ENCODE peak calls at places on chromosomes 7 and 10, in five cellular contexts. X, Y, I, G and U are unnamed samples.

GRCh38 chr10:11638055-11638698 is 26.7 kb upstream of the USP6NL start:
- DNase-seq in X (no peak), Y (no peak), I (no peak), G (no peak), U (no peak)

GRCh38 chr10:73837072-73837471 is 25.7 kb upstream of the NDST2 start:
- DNase-seq in X (no peak), Y (no peak), I (no peak), G (peak; percentile 83), U (peak; percentile 76)

GRCh38 chr7:45921699-45922519 is 837 bp upstream of the IGFBP3 start:
- DNase-seq in X (peak; percentile 73), Y (peak; percentile 81), I (peak; percentile 44), G (peak; percentile 78), U (peak; percentile 86)

GRCh38 chr7:127891144-127891543 is 140.1 kb downstream of the LRRC4 start:
- DNase-seq in X (no peak), Y (no peak), I (no peak), G (no peak), U (no peak)

GRCh38 chr10:45302573-45302972 is 12.8 kb downstream of the OR13A1 start:
- DNase-seq in X (no peak), Y (no peak), I (no peak), G (no peak), U (no peak)

GRCh38 chr10:62620491-62620890 is 184.0 kb upstream of the ADO start:
- DNase-seq in X (no peak), Y (no peak), I (no peak), G (no peak), U (no peak)

GRCh38 chr7:99619571-99620130 is 2.9 kb downstream of the ZSCAN25 start:
- DNase-seq in X (no peak), Y (no peak), I (no peak), G (no peak), U (no peak)

GRCh38 chr7:77765906-77766800 is 32.1 kb downstream of the TMEM60 start:
- DNase-seq in X (no peak), Y (no peak), I (no peak), G (no peak), U (no peak)

GRCh38 chr10:125095228-125095627 is 65.1 kb downstream of the CTBP2 start:
- DNase-seq in X (no peak), Y (no peak), I (no peak), G (no peak), U (no peak)

GRCh38 chr10:17564911-17565310 is 52.3 kb downstream of the HACD1 start:
- DNase-seq in X (no peak), Y (no peak), I (no peak), G (no peak), U (no peak)

GRCh38 chr10:114511875-114512274 is 107.6 kb upstream of the AFAP1L2 start:
- DNase-seq in X (no peak), Y (no peak), I (no peak), G (no peak), U (no peak)

GRCh38 chr10:31381766-31382316 is 62.8 kb downstream of the ZEB1 start:
- DNase-seq in X (no peak), Y (no peak), I (no peak), G (no peak), U (peak; percentile 41)

GRCh38 chr7:43639858-43640491 is 57.1 kb downstream of the STK17A start:
- DNase-seq in X (no peak), Y (no peak), I (no peak), G (peak; percentile 98), U (peak; percentile 83)

GRCh38 chr10:12041766-12042408 is 722 bp downstream of the UPF2 start:
- DNase-seq in X (no peak), Y (no peak), I (no peak), G (peak; percentile 52), U (peak; percentile 68)

GRCh38 chr10:4635883-4636282 is 190.1 kb upstream of the AKR1E2 start:
- DNase-seq in X (no peak), Y (no peak), I (no peak), G (no peak), U (no peak)

DNA sequence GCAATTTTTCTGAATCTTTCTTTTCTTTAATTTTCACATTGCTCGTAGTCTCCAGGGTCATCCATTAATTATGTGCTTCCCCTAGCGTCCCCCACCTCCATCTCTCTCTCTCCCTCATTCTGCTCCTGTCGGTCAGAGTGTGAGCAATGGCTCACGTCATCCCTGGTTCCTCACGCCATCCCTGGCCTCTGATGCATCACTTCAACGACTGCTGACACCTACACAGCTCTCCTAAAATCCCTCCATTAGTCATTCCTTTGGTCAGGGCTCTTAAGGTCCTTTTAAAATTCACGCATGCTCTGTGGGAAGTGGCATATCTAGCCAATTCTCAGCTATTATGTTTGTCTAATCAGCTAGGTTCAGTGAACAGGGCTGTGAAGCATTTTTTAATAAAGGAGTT is 32.3 kb upstream of the GPR158 start:
- DNase-seq in X (no peak), Y (no peak), I (no peak), G (no peak), U (peak; percentile 67)
- H3K27me3 ChIP-seq in X (no peaks in the 10 kb centered on the region), Y (no peaks in the 10 kb centered on the region), I (peaks cover 3% of the 10 kb centered on the region), G (no peaks in the 10 kb centered on the region), U (no peaks in the 10 kb centered on the region)

GRCh38 chr7:19958309-19958896 is 185.0 kb upstream of the TMEM196 start:
- DNase-seq in X (no peak), Y (no peak), I (peak; percentile 95), G (peak; percentile 80), U (peak; percentile 95)

GRCh38 chr7:19964198-19964597 is 190.8 kb upstream of the TMEM196 start:
- DNase-seq in X (no peak), Y (no peak), I (no peak), G (no peak), U (peak; percentile 88)

DNA sequence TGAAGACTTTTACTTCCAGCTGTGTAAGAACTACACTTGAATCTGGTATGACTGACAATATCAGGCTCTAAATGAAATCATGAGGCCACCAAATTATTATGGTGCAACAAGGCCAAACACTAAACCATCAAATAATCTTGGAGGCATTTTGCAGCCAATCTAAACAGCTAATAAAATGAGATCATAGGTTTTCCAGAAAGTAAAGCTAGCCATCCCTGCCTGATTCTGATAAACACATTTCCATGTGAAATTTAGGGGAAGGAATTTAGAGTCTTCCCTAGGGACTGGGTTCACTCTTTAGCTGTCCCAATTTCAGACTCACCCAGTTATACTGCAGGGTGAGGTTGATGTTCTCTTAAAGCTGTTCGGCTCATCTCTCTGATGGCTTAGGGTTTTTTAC is 190.3 kb upstream of the TMEM196 start:
- DNase-seq in X (no peak), Y (no peak), I (no peak), G (no peak), U (peak; percentile 14)
- H3K27ac ChIP-seq in X (no peak overlapping the region), Y (no peak overlapping the region), I (no peak overlapping the region), G (no peak overlapping the region), U (peak overlapping the region; percentile 24)

GRCh38 chr7:128948976-128949760 is 11.4 kb downstream of the IRF5 start:
- DNase-seq in X (no peak), Y (no peak), I (no peak), G (no peak), U (no peak)

GRCh38 chr7:128945668-128946366 is 8.1 kb downstream of the IRF5 start:
- DNase-seq in X (peak; percentile 33), Y (no peak), I (no peak), G (no peak), U (no peak)

GRCh38 chr7:128948312-128948973 is 10.7 kb downstream of the IRF5 start:
- DNase-seq in X (peak; percentile 32), Y (no peak), I (no peak), G (no peak), U (peak; percentile 14)

GRCh38 chr7:128946936-128947830 is 9.5 kb downstream of the IRF5 start:
- DNase-seq in X (peak; percentile 43), Y (peak; percentile 76), I (no peak), G (no peak), U (no peak)

GRCh38 chr7:128947854-128948253 is 10.1 kb downstream of the IRF5 start:
- DNase-seq in X (peak; percentile 29), Y (no peak), I (no peak), G (no peak), U (peak; percentile 30)
- H2AFZ ChIP-seq in X (no peak overlapping the region), Y (no peak overlapping the region), I (no peak overlapping the region), G (no peak overlapping the region), U (no peak overlapping the region)

GRCh38 chr10:132716691-132717490 is 69.1 kb downstream of the NKX6-2 start:
- DNase-seq in X (no peak), Y (no peak), I (no peak), G (no peak), U (no peak)

GRCh38 chr10:132715791-132716680 is 69.9 kb downstream of the NKX6-2 start:
- DNase-seq in X (no peak), Y (no peak), I (no peak), G (no peak), U (no peak)

GRCh38 chr10:132713421-132714095 is 72.4 kb downstream of the NKX6-2 start:
- DNase-seq in X (no peak), Y (no peak), I (no peak), G (no peak), U (no peak)

GRCh38 chr10:132714096-132714721 is 71.7 kb downstream of the NKX6-2 start:
- DNase-seq in X (no peak), Y (peak; percentile 72), I (no peak), G (no peak), U (no peak)

GRCh38 chr10:132714906-132715790 is 70.8 kb downstream of the NKX6-2 start:
- DNase-seq in X (no peak), Y (no peak), I (no peak), G (no peak), U (no peak)
- H3K27me3 ChIP-seq in X (no peaks in the 10 kb centered on the region), Y (no peaks in the 10 kb centered on the region), I (no peaks in the 10 kb centered on the region), G (no peaks in the 10 kb centered on the region), U (no peaks in the 10 kb centered on the region)

DNA sequence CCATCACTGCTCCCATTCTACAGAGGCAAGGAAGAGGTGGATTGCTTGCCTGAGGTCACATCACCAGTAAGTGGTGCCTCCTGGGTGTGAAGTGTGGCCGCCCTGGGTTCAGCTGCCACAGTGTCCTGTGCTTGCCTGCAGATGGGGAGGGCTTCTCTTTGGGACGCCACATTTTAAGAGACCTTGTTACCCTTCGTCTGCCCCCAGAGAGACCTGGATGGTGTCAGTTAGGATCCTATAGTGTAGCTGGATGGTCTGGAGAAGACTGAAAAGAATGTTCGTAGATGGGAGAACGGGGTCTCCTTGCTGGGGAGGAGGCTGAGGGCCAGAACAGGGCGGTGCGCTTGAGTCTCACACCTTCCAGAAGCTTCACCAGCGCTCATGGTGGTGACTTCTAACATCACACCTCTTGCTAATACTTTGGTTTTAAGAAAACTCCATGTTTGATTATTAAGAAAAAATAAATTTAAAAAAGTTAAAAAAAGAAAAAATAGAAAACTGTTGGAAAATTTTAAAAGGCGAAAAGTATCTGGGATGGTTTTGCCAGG is 2.3 kb downstream of the DOCK1 start:
- DNase-seq in X (no peak), Y (peak; percentile 27), I (no peak), G (no peak), U (no peak)
- H3K27ac ChIP-seq in X (no peak overlapping the region), Y (no peak overlapping the region), I (no peak overlapping the region), G (no peak overlapping the region), U (no peak overlapping the region)

GRCh38 chr10:90420637-90421318 is 437.1 kb downstream of the HTR7 start:
- DNase-seq in X (no peak), Y (no peak), I (no peak), G (no peak), U (no peak)
- H2AFZ ChIP-seq in X (no peak overlapping the region), Y (no peak overlapping the region), I (peak overlapping the region; percentile 76), G (no peak overlapping the region), U (no peak overlapping the region)